ENCODE peak calls at places on chromosomes 16 and 17, in six cellular contexts. S is GM12878, A is WTC11, T is K562, F is HepG2, N is H1. H is an unnamed sample.
A peak's percentile ranks its signal among the peaks of the same experiment; 100 is the strongest.

GRCh38 chr17:15967706-15968399 is 22.9 kb downstream of the ADORA2B start:
- DNase-seq in S (no peak), A (no peak), T (no peak), F (peak; percentile 44), N (no peak), H (no peak)

GRCh38 chr16:72836181-72836580 is 211.7 kb downstream of the ZFHX3 start:
- DNase-seq in S (no peak), A (no peak), T (no peak), F (no peak), N (no peak), H (no peak)

GRCh38 chr16:10942352-10943297 is at the start of gene DEXI:
- DNase-seq in S (peak; percentile 69), A (peak; percentile 93), T (peak; percentile 100), F (peak; percentile 92), N (peak; percentile 56), H (peak; percentile 94)

GRCh38 chr16:16988963-16989362 is 481.8 kb downstream of the XYLT1 start:
- DNase-seq in S (peak; percentile 17), A (no peak), T (no peak), F (no peak), N (no peak), H (no peak)

GRCh38 chr16:81105946-81106345 is 9.8 kb upstream of the GCSH start:
- DNase-seq in S (no peak), A (no peak), T (no peak), F (no peak), N (no peak), H (no peak)

GRCh38 chr17:79601604-79602420 is 9.0 kb downstream of the RBFOX3 start:
- DNase-seq in S (no peak), A (no peak), T (no peak), F (no peak), N (no peak), H (no peak)

GRCh38 chr17:61477204-61477834 is 25.1 kb downstream of the TBX4 start:
- DNase-seq in S (no peak), A (no peak), T (no peak), F (no peak), N (no peak), H (peak; percentile 37)

GRCh38 chr17:53150101-53150698 is 672.5 kb upstream of the KIF2B start:
- DNase-seq in S (no peak), A (no peak), T (no peak), F (peak; percentile 4), N (no peak), H (peak; percentile 67)

GRCh38 chr17:7112527-7113108 is 2.0 kb downstream of the ASGR2 start:
- DNase-seq in S (no peak), A (no peak), T (no peak), F (peak; percentile 35), N (no peak), H (no peak)

GRCh38 chr17:29401237-29401636 is 11.1 kb downstream of the TAOK1 start:
- DNase-seq in S (no peak), A (no peak), T (no peak), F (no peak), N (no peak), H (no peak)

GRCh38 chr16:57374067-57374534 is 1.8 kb downstream of the CX3CL1 start:
- DNase-seq in S (no peak), A (no peak), T (no peak), F (no peak), N (no peak), H (no peak)

GRCh38 chr17:55487727-55488436 is 23.4 kb downstream of the SMIM36 start:
- DNase-seq in S (no peak), A (no peak), T (no peak), F (peak; percentile 55), N (no peak), H (no peak)

GRCh38 chr16:15650698-15651161 is 685 bp downstream of the NDE1 start:
- DNase-seq in S (no peak), A (peak; percentile 45), T (peak; percentile 62), F (no peak), N (no peak), H (peak; percentile 75)

GRCh38 chr16:73319747-73320146 is 271.8 kb upstream of the ZFHX3 start:
- DNase-seq in S (no peak), A (no peak), T (no peak), F (no peak), N (no peak), H (peak; percentile 34)

GRCh38 chr17:59643159-59643857 is 23.6 kb downstream of the CLTC start:
- DNase-seq in S (no peak), A (no peak), T (no peak), F (no peak), N (no peak), H (peak; percentile 27)

GRCh38 chr17:80212109-80212508 is 8.0 kb downstream of the SGSH start:
- DNase-seq in S (no peak), A (no peak), T (no peak), F (no peak), N (no peak), H (no peak)

GRCh38 chr16:21663889-21664647 is at the start of gene OTOA:
- DNase-seq in S (no peak), A (peak; percentile 56), T (no peak), F (no peak), N (peak; percentile 29), H (peak; percentile 78)

GRCh38 chr17:46851029-46851741 is at the start of gene WNT9B:
- DNase-seq in S (no peak), A (peak; percentile 80), T (peak; percentile 79), F (peak; percentile 48), N (no peak), H (peak; percentile 85)

GRCh38 chr16:51034481-51035109 is 116.5 kb downstream of the SALL1 start:
- DNase-seq in S (no peak), A (no peak), T (no peak), F (no peak), N (no peak), H (no peak)

GRCh38 chr17:5254414-5254813 is 19.8 kb upstream of the SCIMP start:
- DNase-seq in S (no peak), A (no peak), T (no peak), F (no peak), N (no peak), H (no peak)

GRCh38 chr16:46850619-46851555 is 19.9 kb upstream of the C16orf87 start:
- DNase-seq in S (no peak), A (no peak), T (no peak), F (no peak), N (no peak), H (no peak)

GRCh38 chr17:66647391-66647983 is 187.4 kb upstream of the CACNG5 start:
- DNase-seq in S (no peak), A (no peak), T (no peak), F (no peak), N (no peak), H (no peak)

GRCh38 chr17:79808763-79809529 is 12.1 kb upstream of the CBX8 start:
- DNase-seq in S (no peak), A (no peak), T (no peak), F (peak; percentile 73), N (no peak), H (peak; percentile 80)

GRCh38 chr17:16987830-16988601 is 16.1 kb upstream of the TNFRSF13B start:
- DNase-seq in S (peak; percentile 99), A (no peak), T (peak; percentile 35), F (no peak), N (no peak), H (peak; percentile 39)

GRCh38 chr17:9922012-9922848 is 17.2 kb upstream of the RCVRN start:
- DNase-seq in S (no peak), A (no peak), T (no peak), F (no peak), N (no peak), H (no peak)

GRCh38 chr17:9926150-9926804 is 21.2 kb upstream of the RCVRN start:
- DNase-seq in S (no peak), A (no peak), T (no peak), F (no peak), N (no peak), H (no peak)

GRCh38 chr17:9925457-9925856 is 20.4 kb upstream of the RCVRN start:
- DNase-seq in S (no peak), A (no peak), T (no peak), F (no peak), N (no peak), H (no peak)

GRCh38 chr17:9928601-9929341 is 23.7 kb upstream of the RCVRN start:
- DNase-seq in S (no peak), A (peak; percentile 72), T (peak; percentile 12), F (peak; percentile 52), N (peak; percentile 41), H (peak; percentile 93)

DNA sequence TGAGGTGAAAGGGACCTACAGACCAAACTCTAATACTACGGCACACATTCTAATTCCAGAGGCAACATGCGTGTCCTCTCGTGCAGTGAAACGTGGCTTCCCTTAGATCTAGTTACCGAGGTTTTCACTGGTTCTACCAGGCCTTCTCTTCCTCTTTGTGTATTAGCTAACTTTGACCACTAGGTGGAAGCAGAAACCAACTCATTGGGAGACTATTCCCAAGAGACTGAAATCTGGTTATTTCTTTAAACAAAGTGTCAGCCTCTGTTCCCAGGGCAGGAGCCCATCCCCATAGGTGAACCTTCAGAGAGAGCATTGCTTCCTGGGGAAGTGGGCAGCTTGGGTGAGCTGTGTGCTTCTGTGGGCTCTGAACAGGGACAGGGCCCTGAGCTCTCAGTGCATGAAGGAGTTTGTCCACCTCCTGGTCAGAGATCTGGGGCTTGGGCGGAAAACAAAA is 19.7 kb upstream of the RCVRN start:
- DNase-seq in S (peak; percentile 48), A (no peak), T (peak; percentile 23), F (peak; percentile 66), N (no peak), H (peak; percentile 90)
- TF ChIP-seq CREB1 in S (no peak), A (no peak), T (no peak), F (no peak), N (no peak), H (no peak)

GRCh38 chr17:49741692-49742076 is 22.2 kb downstream of the FAM117A start:
- DNase-seq in S (no peak), A (no peak), T (no peak), F (no peak), N (no peak), H (no peak)
- TF ChIP-seq CREB1 in S (no peak), A (no peak), T (no peak), F (no peak), N (no peak), H (no peak)

DNA sequence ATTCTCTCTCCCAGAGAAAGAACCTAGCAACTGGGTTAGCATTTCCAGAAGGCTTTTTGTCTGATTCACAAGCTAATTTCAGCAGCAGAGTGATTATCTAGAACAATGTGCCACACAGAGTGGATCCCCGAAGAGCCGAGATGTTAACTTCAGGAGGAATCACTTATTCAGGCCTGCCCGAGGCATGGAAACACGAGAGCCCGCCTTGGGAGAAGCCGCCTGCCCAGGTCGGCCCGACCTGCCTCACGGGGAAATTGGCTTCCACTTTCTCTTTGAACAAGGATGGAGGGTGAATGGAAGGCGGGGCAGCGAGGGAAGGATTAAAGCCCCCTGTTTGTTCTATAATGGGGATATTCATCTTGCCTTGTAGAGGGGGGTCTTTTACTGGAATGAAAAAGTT is 32.8 kb downstream of the NTN1 start:
- DNase-seq in S (no peak), A (peak; percentile 35), T (no peak), F (no peak), N (no peak), H (peak; percentile 56)
- TF ChIP-seq CREB1 in S (no peak), A (no peak), T (no peak), F (no peak), N (no peak), H (no peak)

GRCh38 chr16:8655184-8655717 is 19.2 kb upstream of the ABAT start:
- DNase-seq in S (peak; percentile 31), A (peak; percentile 57), T (peak; percentile 17), F (peak; percentile 73), N (no peak), H (peak; percentile 84)

GRCh38 chr16:8661703-8662102 is 12.7 kb upstream of the ABAT start:
- DNase-seq in S (no peak), A (no peak), T (no peak), F (no peak), N (no peak), H (no peak)

GRCh38 chr16:8660841-8661301 is 13.5 kb upstream of the ABAT start:
- DNase-seq in S (no peak), A (peak; percentile 76), T (peak; percentile 52), F (peak; percentile 71), N (peak; percentile 67), H (peak; percentile 94)

GRCh38 chr16:8656376-8656775 is 18.0 kb upstream of the ABAT start:
- DNase-seq in S (no peak), A (no peak), T (no peak), F (no peak), N (no peak), H (no peak)
- TF ChIP-seq CREB1 in S (no peak), A (no peak), T (no peak), F (no peak), N (no peak), H (no peak)